ENCODE peak calls at places on chromosomes 1 and 21, in six cellular contexts. S is astrocyte, Q is heart right ventricle, R is transverse colon, Y is uterus, U is tibial nerve. B is an unnamed sample. For H3K36me3, the result is how much of the 10 kb centered on the place peaks cover.

GRCh38 chr1:232223887-232224286 is 406.0 kb downstream of the SIPA1L2 start:
- DNase-seq in S (no peak), Q (no peak), R (no peak), Y (no peak), U (no peak), B (no peak)

GRCh38 chr1:50976890-50977574 is 7.0 kb downstream of the CDKN2C start:
- DNase-seq in S (peak), Q (peak), R (no peak), Y (peak), U (peak), B (no peak)

GRCh38 chr21:36788116-36788515 is 89.2 kb downstream of the SIM2 start:
- DNase-seq in S (no peak), Q (no peak), R (peak), Y (no peak), U (no peak), B (no peak)

GRCh38 chr1:176032040-176032645 is 174.9 kb downstream of the COP1 start:
- DNase-seq in S (no peak), Q (no peak), R (no peak), Y (no peak), U (no peak), B (no peak)

GRCh38 chr1:51998007-51998406 is 7.5 kb upstream of the RAB3B start:
- DNase-seq in S (no peak), Q (no peak), R (no peak), Y (no peak), U (no peak), B (no peak)

GRCh38 chr1:221334082-221334481 is 407.8 kb downstream of the DUSP10 start:
- DNase-seq in S (no peak), Q (no peak), R (no peak), Y (no peak), U (no peak), B (no peak)

GRCh38 chr1:67503974-67504373 is 73.8 kb upstream of the SERBP1 start:
- DNase-seq in S (no peak), Q (no peak), R (no peak), Y (no peak), U (no peak), B (no peak)

GRCh38 chr1:224273651-224274050 is 56.3 kb downstream of the NVL start:
- DNase-seq in S (peak), Q (no peak), R (peak), Y (no peak), U (no peak), B (peak)

GRCh38 chr21:45997205-45997494 is 15.6 kb downstream of the COL6A1 start:
- DNase-seq in S (no peak), Q (peak), R (no peak), Y (no peak), U (no peak), B (no peak)

GRCh38 chr1:202145325-202146140 is 996 bp upstream of the ARL8A start:
- DNase-seq in S (no peak), Q (no peak), R (no peak), Y (no peak), U (no peak), B (peak)

GRCh38 chr1:235060607-235061470 is 67.8 kb downstream of the TOMM20 start:
- DNase-seq in S (no peak), Q (no peak), R (peak), Y (no peak), U (no peak), B (peak)

GRCh38 chr1:179167418-179167777 is 62.1 kb downstream of the ABL2 start:
- DNase-seq in S (no peak), Q (no peak), R (no peak), Y (no peak), U (no peak), B (no peak)

GRCh38 chr1:77290576-77290975 is 8.8 kb downstream of the AK5 start:
- DNase-seq in S (no peak), Q (no peak), R (no peak), Y (no peak), U (no peak), B (no peak)

GRCh38 chr1:151273924-151274466 is 8.1 kb upstream of the ZNF687 start:
- DNase-seq in S (no peak), Q (no peak), R (no peak), Y (no peak), U (no peak), B (no peak)

GRCh38 chr21:42461881-42462877 is 33.8 kb downstream of the RSPH1 start:
- DNase-seq in S (no peak), Q (no peak), R (peak), Y (no peak), U (no peak), B (no peak)

GRCh38 chr1:78045600-78045849 is 241 bp upstream of the GIPC2 start:
- DNase-seq in S (no peak), Q (no peak), R (no peak), Y (no peak), U (no peak), B (no peak)

GRCh38 chr1:231603598-231604275 is 22.9 kb upstream of the DISC1 start:
- DNase-seq in S (no peak), Q (peak), R (peak), Y (no peak), U (peak), B (peak)

GRCh38 chr1:93219443-93219842 is 38.9 kb downstream of the CCDC18 start:
- DNase-seq in S (peak), Q (no peak), R (no peak), Y (no peak), U (no peak), B (no peak)

GRCh38 chr1:96362623-96363022 is 359.0 kb upstream of the PTBP2 start:
- DNase-seq in S (peak), Q (no peak), R (no peak), Y (no peak), U (no peak), B (peak)

GRCh38 chr1:214476229-214476957 is 75.0 kb downstream of the PTPN14 start:
- DNase-seq in S (peak), Q (no peak), R (no peak), Y (no peak), U (no peak), B (peak)

GRCh38 chr1:183218039-183218618 is 32.1 kb downstream of the LAMC2 start:
- DNase-seq in S (no peak), Q (peak), R (no peak), Y (no peak), U (no peak), B (no peak)

GRCh38 chr1:234656981-234657651 is 47.1 kb upstream of the IRF2BP2 start:
- DNase-seq in S (peak), Q (no peak), R (peak), Y (no peak), U (no peak), B (peak)

GRCh38 chr1:85836736-85837135 is 128.5 kb upstream of the ZNHIT6 start:
- DNase-seq in S (no peak), Q (no peak), R (no peak), Y (no peak), U (no peak), B (no peak)

GRCh38 chr1:11473635-11474034 is 5.3 kb upstream of the DISP3 start:
- DNase-seq in S (no peak), Q (no peak), R (no peak), Y (no peak), U (no peak), B (peak)

GRCh38 chr1:226738995-226739695 is at the start of gene ITPKB:
- DNase-seq in S (peak), Q (peak), R (peak), Y (peak), U (peak), B (peak)

GRCh38 chr1:7575041-7575400 is 196.1 kb upstream of the VAMP3 start:
- DNase-seq in S (no peak), Q (no peak), R (no peak), Y (no peak), U (no peak), B (no peak)

GRCh38 chr1:230456478-230456877 is 30.3 kb upstream of the PGBD5 start:
- DNase-seq in S (no peak), Q (no peak), R (no peak), Y (no peak), U (no peak), B (no peak)

GRCh38 chr1:112322983-112323678 is 72.9 kb upstream of the CTTNBP2NL start:
- DNase-seq in S (no peak), Q (no peak), R (no peak), Y (no peak), U (no peak), B (no peak)

GRCh38 chr1:183291802-183292515 is 105.9 kb downstream of the LAMC2 start:
- DNase-seq in S (peak), Q (no peak), R (no peak), Y (peak), U (no peak), B (no peak)

GRCh38 chr1:37068897-37069296 is 34.6 kb upstream of the GRIK3 start:
- DNase-seq in S (no peak), Q (no peak), R (no peak), Y (no peak), U (no peak), B (no peak)

GRCh38 chr1:205495237-205495823 is 9.1 kb upstream of the CDK18 start:
- DNase-seq in S (no peak), Q (peak), R (peak), Y (no peak), U (no peak), B (no peak)

GRCh38 chr21:42010507-42011493 is 640 bp upstream of the ZBTB21 start:
- DNase-seq in S (peak), Q (no peak), R (peak), Y (peak), U (no peak), B (no peak)

GRCh38 chr1:58576727-58577675 is at the start of gene TACSTD2:
- DNase-seq in S (no peak), Q (no peak), R (peak), Y (no peak), U (no peak), B (peak)
- H3K4me3 ChIP-seq in S (peak), Q (peak), R (peak), Y (peak), U (peak), B (peak)

DNA sequence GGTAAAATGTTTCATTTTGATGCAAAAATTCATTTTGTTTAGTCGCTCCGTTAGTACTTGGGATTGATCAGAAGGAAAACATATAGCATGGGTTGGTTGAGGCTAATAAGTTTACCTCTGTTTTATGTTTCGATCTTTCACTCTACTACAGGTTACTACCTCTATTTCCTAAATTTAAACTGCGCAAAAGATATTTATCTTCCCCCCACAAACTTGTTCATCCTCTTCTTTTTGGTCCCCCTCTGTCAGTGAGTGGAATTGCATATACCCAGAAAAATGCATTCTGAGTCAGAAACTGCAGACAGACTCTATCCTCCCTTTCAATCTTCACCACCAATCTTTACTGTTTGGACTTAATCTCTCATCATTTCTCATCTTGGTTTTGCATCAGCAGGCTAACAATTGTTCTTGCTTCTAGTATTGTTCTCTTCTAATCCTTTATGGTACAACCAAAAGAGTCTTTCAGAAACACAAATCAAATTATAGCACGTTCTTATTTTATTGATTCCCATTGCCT is 316.0 kb upstream of the ADGRL4 start:
- DNase-seq in S (peak), Q (no peak), R (no peak), Y (no peak), U (no peak), B (peak)
- TF ChIP-seq CTCF in S (no peak), Q (no peak), R (no peak), Y (no peak), U (no peak), B (no peak)

DNA sequence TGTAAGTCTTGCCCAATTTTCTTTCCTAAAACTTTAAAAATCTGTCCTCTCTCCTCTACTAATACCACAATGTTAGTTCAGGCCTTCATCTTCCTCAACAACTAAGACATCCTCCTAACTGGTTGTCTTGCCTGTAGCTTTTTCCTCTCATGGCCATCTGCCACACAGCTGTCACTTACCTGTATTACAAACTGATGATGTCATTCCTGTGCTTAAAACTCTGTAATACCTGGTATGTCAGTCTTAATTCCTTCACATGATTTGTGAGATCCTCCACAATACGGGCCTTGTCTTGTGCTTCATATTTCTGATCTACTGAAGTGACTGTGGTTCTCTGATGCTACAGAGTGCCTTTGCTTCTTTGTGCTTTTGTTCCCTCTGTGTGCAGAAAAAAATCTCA is 9.8 kb downstream of the MRPS14 start:
- DNase-seq in S (no peak), Q (no peak), R (no peak), Y (no peak), U (no peak), B (no peak)
- H3K36me3 ChIP-seq in S (half or more), Q (under half), R (half or more), Y (under half), U (under half), B (under half)

GRCh38 chr1:38800720-38801671 is 58.6 kb downstream of the RRAGC start:
- DNase-seq in S (no peak), Q (no peak), R (no peak), Y (no peak), U (no peak), B (no peak)

GRCh38 chr1:38806090-38806489 is 53.5 kb downstream of the RRAGC start:
- DNase-seq in S (no peak), Q (no peak), R (no peak), Y (no peak), U (no peak), B (no peak)

GRCh38 chr1:38805036-38805435 is 54.5 kb downstream of the RRAGC start:
- DNase-seq in S (no peak), Q (no peak), R (no peak), Y (no peak), U (no peak), B (no peak)

GRCh38 chr1:38803647-38804046 is 55.9 kb downstream of the RRAGC start:
- DNase-seq in S (no peak), Q (no peak), R (no peak), Y (no peak), U (no peak), B (peak)

DNA sequence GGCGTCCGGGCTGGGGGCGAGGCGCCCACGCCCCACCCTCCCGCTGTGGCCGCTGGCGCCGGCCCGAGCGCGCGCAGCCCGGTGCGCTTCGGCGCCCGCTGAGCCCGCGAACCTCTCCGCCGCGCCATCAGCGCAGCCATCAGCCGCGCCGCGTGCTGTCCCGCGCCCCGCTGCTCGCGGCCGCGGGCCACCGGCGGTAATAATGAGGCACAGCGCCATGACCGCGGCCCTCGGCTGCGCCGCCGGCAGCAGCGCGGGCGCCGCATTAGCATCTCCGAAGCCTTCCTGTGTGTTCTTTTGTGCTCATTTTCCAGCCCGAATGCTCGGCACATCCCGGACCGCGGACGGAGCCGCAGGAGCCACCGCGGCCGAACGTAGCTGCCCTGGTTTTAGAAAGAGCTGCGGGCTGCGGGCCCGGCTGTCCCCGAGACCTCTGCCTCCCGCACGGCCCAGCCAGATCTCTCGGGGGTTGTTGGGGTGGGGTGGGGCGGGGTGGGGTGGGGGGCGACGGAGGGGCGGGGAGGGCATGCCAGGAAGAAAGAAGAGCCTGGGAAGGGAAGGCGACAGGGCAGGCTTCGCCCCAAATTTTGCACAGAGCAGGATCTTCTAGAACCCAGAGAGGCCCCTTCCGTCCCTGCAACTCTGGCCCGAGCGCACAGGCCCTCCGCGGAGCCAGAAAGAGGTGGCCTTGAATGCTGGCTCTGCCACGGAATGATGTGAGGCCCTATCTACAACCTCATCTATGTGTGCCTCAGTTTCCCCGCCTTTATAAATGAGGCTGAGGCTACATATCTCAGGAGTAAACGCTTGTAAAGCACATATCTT is 55.3 kb downstream of the RRAGC start:
- DNase-seq in S (no peak), Q (no peak), R (no peak), Y (no peak), U (no peak), B (no peak)
- H3K4me3 ChIP-seq in S (peak), Q (no peak), R (no peak), Y (no peak), U (peak), B (no peak)

B was measured in bronchial epithelial cell.